ENCODE peak calls at places on chromosome 15, in four cellular contexts. V is transverse colon, Q is A549, X is sigmoid colon. E is an unnamed sample.

GRCh38 chr15:37764733-37765191 is 169.7 kb upstream of the TMCO5A start:
- DNase-seq in Q (peak; percentile 49), V (peak; percentile 10), X (no peak), E (peak; percentile 29)

GRCh38 chr15:32818758-32819405 is 101.1 kb downstream of the GREM1 start:
- DNase-seq in V (no peak), Q (no peak), X (no peak), E (no peak)

GRCh38 chr15:20294651-20295237 is 246.9 kb downstream of the GOLGA6L6 start:
- DNase-seq in V (no peak), X (no peak), Q (no peak), E (no peak)

GRCh38 chr15:51492528-51492927 is 130.0 kb downstream of the DMXL2 start:
- DNase-seq in X (no peak), V (no peak), Q (no peak), E (no peak)

GRCh38 chr15:79283252-79284048 is 928 bp downstream of the ANKRD34C start:
- DNase-seq in Q (peak; percentile 24), X (no peak), V (no peak), E (no peak)

GRCh38 chr15:93231261-93231939 is 142.4 kb upstream of the RGMA start:
- DNase-seq in X (no peak), Q (no peak), V (no peak), E (no peak)

GRCh38 chr15:91603681-91604080 is 249.8 kb upstream of the SLCO3A1 start:
- DNase-seq in Q (peak; percentile 12), X (no peak), V (no peak), E (no peak)

GRCh38 chr15:32029409-32029861 is 880 bp upstream of the CHRNA7 start:
- DNase-seq in Q (peak; percentile 47), X (no peak), V (peak; percentile 22), E (peak; percentile 35)

GRCh38 chr15:89157061-89157460 is 64.3 kb downstream of the RLBP1 start:
- DNase-seq in V (no peak), Q (no peak), X (no peak), E (no peak)

GRCh38 chr15:87570186-87570585 is 686.4 kb downstream of the NTRK3 start:
- DNase-seq in Q (no peak), V (no peak), X (no peak), E (no peak)

GRCh38 chr15:62569460-62570404 is 404.6 kb upstream of the C2CD4B start:
- DNase-seq in X (no peak), V (peak; percentile 91), Q (peak; percentile 85), E (peak; percentile 92)

GRCh38 chr15:23467110-23467600 is 20.1 kb upstream of the GOLGA6L2 start:
- DNase-seq in X (no peak), Q (peak; percentile 65), V (no peak), E (no peak)

GRCh38 chr15:66681395-66681794 is 20.6 kb upstream of the SMAD6 start:
- DNase-seq in V (no peak), X (no peak), Q (no peak), E (no peak)

GRCh38 chr15:66677336-66677735 is 24.7 kb upstream of the SMAD6 start:
- DNase-seq in X (no peak), V (no peak), Q (no peak), E (no peak)

GRCh38 chr15:66680502-66680901 is 21.5 kb upstream of the SMAD6 start:
- DNase-seq in V (no peak), Q (no peak), X (no peak), E (no peak)

GRCh38 chr15:66679043-66679656 is 22.9 kb upstream of the SMAD6 start:
- DNase-seq in X (no peak), V (no peak), Q (no peak), E (no peak)

DNA sequence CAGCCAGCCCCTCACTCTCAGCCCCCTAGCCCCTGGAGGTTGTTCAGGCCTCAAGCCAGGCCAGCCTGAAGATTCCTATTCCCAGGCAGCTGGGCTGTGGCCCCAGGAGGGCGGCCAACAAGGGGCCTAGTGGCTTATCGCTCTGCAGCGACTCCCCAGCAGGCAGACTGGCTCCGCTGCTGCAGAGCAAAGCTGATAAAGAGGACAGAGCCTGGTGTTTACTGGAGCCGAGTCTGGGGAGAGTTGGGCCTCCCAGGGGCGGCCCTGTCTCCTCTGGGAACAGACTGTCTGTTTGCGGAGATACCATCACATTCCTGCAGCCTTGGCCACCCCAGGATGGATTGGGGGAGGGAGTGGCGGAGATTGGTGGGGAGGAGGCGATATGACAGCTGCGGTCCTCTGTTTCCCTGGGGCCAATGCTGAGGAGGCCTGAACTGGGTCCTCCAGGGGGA is 22.4 kb upstream of the SMAD6 start:
- DNase-seq in V (no peak), Q (no peak), X (no peak), E (peak; percentile 36)
- TF ChIP-seq EP300 in V (no peak), Q (no peak), X (no peak), E (no peak)

GRCh38 chr15:86164222-86164898 is 84.7 kb downstream of the AGBL1 start:
- DNase-seq in X (peak; percentile 83), Q (no peak), V (no peak), E (no peak)
- TF ChIP-seq EP300 in X (no peak), Q (no peak), V (no peak), E (no peak)

GRCh38 chr15:90571063-90571541 is 41.4 kb downstream of the CRTC3 start:
- DNase-seq in Q (peak; percentile 52), X (no peak), V (peak; percentile 74), E (no peak)
- TF ChIP-seq EP300 in Q (no peak), X (no peak), V (no peak), E (no peak)

DNA sequence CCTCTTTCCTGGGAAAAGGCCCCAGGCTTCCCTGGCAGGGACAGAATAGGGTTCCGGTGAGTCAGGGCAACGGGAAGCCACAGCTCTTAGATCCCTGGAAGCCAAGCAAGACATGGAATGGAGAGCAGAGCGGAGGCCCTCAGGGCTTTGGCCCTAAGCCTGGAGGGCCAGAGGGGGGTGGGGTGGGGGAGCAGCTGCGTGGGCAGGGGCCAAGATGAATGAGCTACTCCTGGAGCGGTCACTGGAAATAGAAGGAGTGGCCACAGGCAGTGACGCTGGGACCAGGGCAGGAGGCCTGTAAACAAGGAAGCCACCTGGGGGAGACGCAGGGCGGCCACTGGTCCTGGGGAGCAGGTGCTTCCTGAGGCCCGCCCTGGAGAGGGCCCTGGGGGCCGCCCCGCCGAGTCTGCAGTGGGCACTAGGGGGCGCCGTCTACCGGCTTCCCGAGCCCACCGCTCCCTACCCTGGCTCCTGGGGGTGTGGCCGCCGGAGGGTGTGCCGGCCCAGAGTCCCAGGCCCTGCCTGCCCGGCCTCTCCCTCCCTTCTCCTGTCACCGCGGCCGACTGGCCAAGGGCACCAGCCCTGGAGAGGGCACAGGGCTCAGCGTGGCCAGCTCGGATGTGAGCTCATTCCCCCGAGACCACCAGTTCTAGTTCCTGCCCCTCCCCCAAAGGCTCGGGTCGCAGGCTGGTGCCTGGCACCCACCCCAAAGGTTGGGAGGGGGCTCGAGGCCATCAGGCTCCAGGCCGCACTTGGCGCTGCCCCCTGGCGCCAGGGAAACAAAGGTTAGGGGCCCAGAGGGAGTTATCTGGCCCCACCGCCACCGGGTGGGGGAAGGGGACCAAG is 12.1 kb downstream of the VPS18 start:
- DNase-seq in V (peak; percentile 96), X (peak; percentile 94), Q (peak; percentile 64), E (peak; percentile 96)
- TF ChIP-seq EP300 in V (no peak), X (no peak), Q (no peak), E (no peak)

GRCh38 chr15:40070608-40071218 is 31.7 kb upstream of the SRP14 start:
- DNase-seq in Q (no peak), V (no peak), X (no peak), E (no peak)

GRCh38 chr15:40070166-40070557 is 31.2 kb upstream of the SRP14 start:
- DNase-seq in X (no peak), V (no peak), Q (no peak), E (no peak)

GRCh38 chr15:40072216-40072990 is 33.4 kb upstream of the SRP14 start:
- DNase-seq in Q (no peak), V (no peak), X (no peak), E (no peak)

GRCh38 chr15:40067921-40068624 is 29.1 kb upstream of the SRP14 start:
- DNase-seq in X (no peak), V (no peak), Q (no peak), E (no peak)

DNA sequence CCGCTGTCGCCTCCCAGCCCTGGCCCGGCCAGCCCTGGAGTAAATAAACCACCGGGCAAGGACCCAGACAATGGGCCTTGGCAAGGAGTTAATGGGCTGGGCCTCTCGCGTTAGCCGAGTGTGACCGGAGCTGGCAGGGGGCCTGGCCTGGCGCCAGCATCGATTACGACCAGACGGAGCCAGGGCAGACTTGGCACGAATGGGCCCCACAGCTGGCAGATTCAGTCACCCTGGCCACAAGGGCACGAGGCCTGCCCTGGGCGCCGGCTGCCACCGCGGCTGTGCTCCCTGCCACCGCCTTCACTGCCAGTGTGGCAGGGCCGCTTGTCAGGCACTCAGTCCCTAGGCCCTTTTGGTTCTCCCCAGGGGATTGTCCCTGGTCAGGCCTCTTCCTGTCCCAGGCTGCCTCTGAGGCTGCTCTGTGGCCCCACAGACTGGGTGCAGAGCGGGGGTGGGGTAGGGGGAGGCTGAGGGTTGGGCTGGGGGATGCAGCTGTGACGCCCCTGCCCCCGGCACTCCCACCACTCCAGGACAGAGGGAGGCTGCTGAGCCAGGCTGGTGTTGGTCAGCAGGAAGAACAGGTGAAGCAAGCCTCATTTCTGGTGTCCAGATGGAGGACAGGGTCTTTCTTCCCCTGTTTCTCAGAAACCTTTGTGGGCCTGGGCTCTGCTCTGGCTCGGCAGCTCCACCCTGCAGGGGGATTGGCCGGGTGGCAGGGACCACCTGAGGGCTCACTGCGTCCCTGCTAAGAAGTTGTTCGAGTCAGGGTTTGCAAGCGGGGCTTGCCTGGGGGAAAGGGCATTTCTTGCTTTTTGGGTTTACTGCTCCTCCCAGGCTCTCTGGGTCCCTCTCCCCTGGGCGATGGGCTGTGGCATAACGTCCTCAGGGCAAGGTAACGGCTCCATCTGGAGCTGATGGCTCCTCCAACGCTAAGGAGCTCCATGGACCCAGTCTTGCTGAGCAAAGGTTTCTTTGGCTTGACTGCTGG is 30.5 kb upstream of the SRP14 start:
- DNase-seq in Q (peak; percentile 84), X (peak; percentile 94), V (peak; percentile 95), E (peak; percentile 99)
- TF ChIP-seq EP300 in Q (peak; percentile 30), X (no peak), V (no peak), E (no peak)